ENCODE peak calls at places on chromosomes 6 and 20, in five cellular contexts. S is brain microvascular endothelial cell, M is AG08395, I is GM10248, Y is NCI-H446. C is an unnamed sample.

GRCh38 chr6:84258866-84259265 is 31.4 kb upstream of the CEP162 start:
- DNase-seq in Y (no peak), M (no peak), I (no peak), S (no peak), C (no peak)

GRCh38 chr20:15597306-15597705 is 975.9 kb downstream of the KIF16B start:
- DNase-seq in M (no peak), Y (no peak), S (no peak), I (no peak), C (no peak)

GRCh38 chr20:2254333-2254732 is 41.5 kb upstream of the TGM3 start:
- DNase-seq in S (no peak), I (no peak), Y (no peak), M (no peak), C (no peak)

GRCh38 chr6:20403766-20404640 is 2.3 kb downstream of the E2F3 start:
- DNase-seq in S (peak; percentile 49), Y (peak; percentile 71), M (peak; percentile 18), I (peak; percentile 42), C (no peak)

GRCh38 chr20:50260480-50261221 is 70.0 kb downstream of the CEBPB start:
- DNase-seq in M (no peak), S (no peak), I (no peak), Y (no peak), C (no peak)

GRCh38 chr6:103893082-103893481 is 966.6 kb downstream of the HACE1 start:
- DNase-seq in Y (peak; percentile 23), S (peak; percentile 6), M (no peak), I (no peak), C (no peak)

GRCh38 chr6:2579241-2579761 is 171.4 kb downstream of the MYLK4 start:
- DNase-seq in I (no peak), M (peak; percentile 18), S (peak; percentile 73), Y (no peak), C (no peak)

GRCh38 chr6:108365488-108365887 is 70.6 kb downstream of the AFG1L start:
- DNase-seq in I (no peak), Y (no peak), S (no peak), M (no peak), C (no peak)

GRCh38 chr6:44661631-44662030 is 274.1 kb downstream of the CDC5L start:
- DNase-seq in M (no peak), Y (no peak), S (no peak), I (no peak), C (no peak)

GRCh38 chr6:88922775-88923548 is 40.5 kb downstream of the RNGTT start:
- DNase-seq in S (peak; percentile 7), I (no peak), Y (no peak), M (no peak), C (no peak)

GRCh38 chr6:30357678-30358339 is 12.9 kb downstream of the RPP21 start:
- DNase-seq in I (peak; percentile 73), Y (peak; percentile 42), M (peak; percentile 77), S (peak; percentile 80), C (peak; percentile 18)

GRCh38 chr6:2503816-2504494 is 246.8 kb downstream of the MYLK4 start:
- DNase-seq in I (no peak), M (no peak), Y (no peak), S (peak; percentile 68), C (no peak)

GRCh38 chr20:51272392-51272791 is 249.5 kb upstream of the KCNG1 start:
- DNase-seq in Y (peak; percentile 3), M (no peak), S (peak; percentile 59), I (no peak), C (no peak)

GRCh38 chr6:119979862-119980261 is 630.3 kb upstream of the MAN1A1 start:
- DNase-seq in M (no peak), I (no peak), Y (no peak), S (no peak), C (no peak)

GRCh38 chr6:134342211-134342610 is 24.3 kb upstream of the SGK1 start:
- DNase-seq in M (no peak), Y (no peak), S (no peak), I (no peak), C (no peak)

GRCh38 chr6:148934534-148934933 is 187.7 kb downstream of the UST start:
- DNase-seq in S (peak; percentile 41), M (peak; percentile 68), Y (no peak), I (no peak), C (no peak)

GRCh38 chr20:35690265-35690664 is 8.9 kb downstream of the NFS1 start:
- DNase-seq in S (no peak), M (no peak), I (no peak), Y (no peak), C (no peak)